ENCODE peak calls at places on chromosome 21, in six cellular contexts. C is psoas muscle, F is stomach, G is mesendoderm, U is osteoblast, N is right cardiac atrium. P is an unnamed sample.

GRCh38 chr21:42341776-42342542 is 8.8 kb downstream of the TFF2 start:
- DNase-seq in C (no peak), U (no peak), F (no peak), G (peak), N (no peak), P (no peak)

GRCh38 chr21:36813071-36813470 is 114.2 kb downstream of the SIM2 start:
- DNase-seq in F (no peak), C (no peak), U (no peak), G (no peak), N (no peak), P (no peak)

GRCh38 chr21:46428286-46428685 is 30.4 kb upstream of the DIP2A start:
- DNase-seq in U (peak), C (peak), G (no peak), F (no peak), N (no peak), P (no peak)

GRCh38 chr21:46065215-46065992 is 32.5 kb upstream of the COL6A2 start:
- DNase-seq in U (peak), F (no peak), C (peak), G (peak), N (peak), P (no peak)

GRCh38 chr21:42406201-42406601 is 2.5 kb downstream of the UBASH3A start:
- DNase-seq in G (no peak), N (no peak), U (no peak), F (no peak), C (no peak), P (no peak)

GRCh38 chr21:22536511-22536910 is 1538.3 kb downstream of the NCAM2 start:
- DNase-seq in G (peak), C (no peak), F (no peak), U (no peak), N (no peak), P (no peak)

GRCh38 chr21:16086121-16086520 is 356.3 kb downstream of the USP25 start:
- DNase-seq in U (no peak), F (no peak), G (no peak), C (no peak), N (no peak), P (no peak)

GRCh38 chr21:46055863-46056281 is 42.0 kb upstream of the COL6A2 start:
- DNase-seq in G (no peak), U (peak), F (no peak), C (peak), N (peak), P (no peak)

GRCh38 chr21:42537106-42537742 is 23.6 kb downstream of the SLC37A1 start:
- DNase-seq in G (no peak), N (no peak), C (no peak), F (no peak), U (no peak), P (no peak)

GRCh38 chr21:14675774-14676530 is 129.8 kb upstream of the SAMSN1 start:
- DNase-seq in U (no peak), G (no peak), F (no peak), N (no peak), C (no peak), P (no peak)

GRCh38 chr21:16196521-16197208 is 466.9 kb downstream of the USP25 start:
- DNase-seq in N (no peak), F (no peak), U (no peak), C (no peak), G (no peak), P (no peak)

GRCh38 chr21:31624961-31625491 is 34.5 kb upstream of the SOD1 start:
- DNase-seq in F (no peak), N (no peak), G (no peak), U (no peak), C (no peak), P (no peak)

GRCh38 chr21:36589352-36589971 is 109.5 kb upstream of the SIM2 start:
- DNase-seq in U (peak), G (peak), F (peak), C (peak), N (peak), P (no peak)

GRCh38 chr21:35615325-35615724 is 445.0 kb downstream of the SETD4 start:
- DNase-seq in N (no peak), C (no peak), U (peak), F (no peak), G (no peak), P (no peak)

GRCh38 chr21:43712268-43712942 is 6.5 kb upstream of the PDXK start:
- DNase-seq in C (peak), F (peak), U (peak), G (peak), N (peak), P (no peak)

GRCh38 chr21:42656872-42657271 is 3.5 kb downstream of the PDE9A start:
- DNase-seq in F (no peak), U (no peak), C (no peak), G (no peak), N (no peak), P (no peak)

GRCh38 chr21:32007461-32007860 is 134.6 kb downstream of the HUNK start:
- DNase-seq in F (no peak), G (no peak), N (no peak), C (no peak), U (no peak), P (no peak)

GRCh38 chr21:41398831-41399230 is 27.2 kb upstream of the MX1 start:
- DNase-seq in G (no peak), U (no peak), C (no peak), F (no peak), N (no peak), P (no peak)

GRCh38 chr21:42176864-42177263 is 42.1 kb upstream of the ABCG1 start:
- DNase-seq in C (no peak), G (no peak), U (no peak), N (no peak), F (no peak), P (no peak)

GRCh38 chr21:31334648-31335121 is 9.4 kb downstream of the TIAM1 start:
- DNase-seq in N (no peak), F (peak), G (no peak), C (no peak), U (no peak), P (no peak)

GRCh38 chr21:19844334-19844733 is 1153.9 kb upstream of the NCAM2 start:
- DNase-seq in F (no peak), N (no peak), U (no peak), C (no peak), G (no peak), P (no peak)

GRCh38 chr21:38494688-38495087 is 3.6 kb downstream of the ERG start:
- DNase-seq in C (no peak), F (no peak), N (no peak), G (no peak), U (peak), P (no peak)
- H3K4me3 ChIP-seq in C (peak), F (peak), N (peak), G (no peak), U (no peak), P (no peak)

GRCh38 chr21:39867198-39867650 is at the start of gene PCP4:
- DNase-seq in U (no peak), N (peak), C (no peak), F (peak), G (peak), P (no peak)
- H3K27ac ChIP-seq in U (no peak), N (no peak), C (no peak), F (no peak), G (no peak), P (no peak)

GRCh38 chr21:45027241-45028196 is 46.9 kb upstream of the ADARB1 start:
- DNase-seq in N (peak), G (no peak), F (no peak), U (peak), C (no peak), P (no peak)

GRCh38 chr21:45031231-45032191 is 42.9 kb upstream of the ADARB1 start:
- DNase-seq in F (no peak), C (peak), N (peak), U (peak), G (no peak), P (no peak)

GRCh38 chr21:45029968-45030636 is 44.3 kb upstream of the ADARB1 start:
- DNase-seq in C (peak), F (no peak), U (peak), N (peak), G (no peak), P (no peak)

GRCh38 chr21:45030637-45031218 is 43.7 kb upstream of the ADARB1 start:
- DNase-seq in C (peak), G (no peak), U (peak), N (peak), F (no peak), P (no peak)

GRCh38 chr21:45029298-45029967 is 44.9 kb upstream of the ADARB1 start:
- DNase-seq in F (no peak), C (peak), N (peak), U (peak), G (peak), P (no peak)
- H3K4me3 ChIP-seq in F (no peak), C (no peak), N (no peak), U (no peak), G (no peak), P (no peak)

GRCh38 chr21:33266784-33267135 is 593 bp downstream of the IL10RB start:
- DNase-seq in C (no peak), G (no peak), U (no peak), N (peak), F (peak), P (no peak)
- H3K27ac ChIP-seq in C (peak), G (no peak), U (peak), N (peak), F (peak), P (peak)

GRCh38 chr21:26124896-26125295 is 45.7 kb downstream of the APP start:
- DNase-seq in U (no peak), F (no peak), G (no peak), C (no peak), N (no peak), P (no peak)
- H3K4me3 ChIP-seq in U (no peak), F (no peak), G (no peak), C (no peak), N (no peak), P (no peak)

P was measured in AG04450.